ENCODE peak calls at places on chromosome X, in ten cellular contexts. Z is fibroblast of lung, W is ovary, N is HL-60, J is left lung, F is GM06990, B is PC-3, Y is SK-N-SH, M is cardiac muscle cell, P is brain microvascular endothelial cell. Q is an unnamed sample. For H3K27me3, the result is how much of the 10 kb centered on the place peaks cover.

GRCh38 chrX:11704725-11705495 is 39.2 kb upstream of the ARHGAP6 start:
- DNase-seq in Z (peak), W (no peak), N (no peak), J (no peak), F (no peak), B (no peak), Y (no peak), M (no peak), P (peak), Q (no peak)

GRCh38 chrX:141278306-141278705 is 36.0 kb upstream of the SPANXC start:
- DNase-seq in Z (peak), W (no peak), N (peak), J (no peak), F (no peak), B (peak), Y (peak), M (peak), P (no peak), Q (no peak)

GRCh38 chrX:41100819-41101218 is 15.6 kb downstream of the USP9X start:
- DNase-seq in Z (no peak), W (no peak), N (no peak), J (no peak), F (no peak), B (no peak), Y (no peak), M (no peak), P (no peak), Q (no peak)

GRCh38 chrX:91331476-91331875 is 103.2 kb upstream of the PABPC5 start:
- DNase-seq in Z (no peak), W (no peak), N (no peak), J (no peak), F (no peak), B (no peak), Y (no peak), M (no peak), P (no peak), Q (no peak)

GRCh38 chrX:9356846-9357245 is 108.0 kb upstream of the TBL1X start:
- DNase-seq in Z (no peak), W (no peak), N (no peak), J (no peak), F (no peak), B (peak), Y (no peak), M (no peak), P (no peak), Q (no peak)

GRCh38 chrX:20347486-20347885 is 80.8 kb upstream of the RPS6KA3 start:
- DNase-seq in Z (peak), W (no peak), N (no peak), J (no peak), F (no peak), B (no peak), Y (no peak), M (no peak), P (peak), Q (no peak)

GRCh38 chrX:74419861-74420193 is 1.5 kb upstream of the SLC16A2 start:
- DNase-seq in Z (peak), W (peak), N (no peak), J (no peak), F (no peak), B (peak), Y (no peak), M (peak), P (no peak), Q (no peak)

GRCh38 chrX:110748256-110748811 is 47.3 kb downstream of the CHRDL1 start:
- DNase-seq in Z (no peak), W (no peak), N (no peak), J (no peak), F (no peak), B (no peak), Y (no peak), M (no peak), P (no peak), Q (no peak)

GRCh38 chrX:140766024-140766611 is 56.6 kb downstream of the LINC00632 start:
- DNase-seq in Z (peak), W (peak), N (peak), J (no peak), F (no peak), B (peak), Y (peak), M (peak), P (peak), Q (no peak)

GRCh38 chrX:29941292-29941691 is 274.1 kb upstream of the MAGEB2 start:
- DNase-seq in Z (peak), W (no peak), N (no peak), J (no peak), F (no peak), B (no peak), Y (no peak), M (peak), P (peak), Q (no peak)

GRCh38 chrX:1244164-1245076 is 24.2 kb upstream of the CSF2RA start:
- DNase-seq in Z (no peak), W (no peak), N (peak), J (no peak), F (no peak), B (peak), Y (no peak), M (peak), P (no peak), Q (no peak)

GRCh38 chrX:153708415-153708814 is 15.8 kb downstream of the BCAP31 start:
- DNase-seq in Z (peak), W (peak), N (peak), J (peak), F (no peak), B (peak), Y (peak), M (peak), P (peak), Q (no peak)

GRCh38 chrX:143664302-143664701 is 28.4 kb upstream of the SLITRK4 start:
- DNase-seq in Z (peak), W (no peak), N (peak), J (no peak), F (no peak), B (peak), Y (peak), M (peak), P (peak), Q (no peak)

GRCh38 chrX:69564665-69565064 is 51.2 kb upstream of the EDA start:
- DNase-seq in Z (no peak), W (no peak), N (no peak), J (no peak), F (no peak), B (no peak), Y (no peak), M (no peak), P (no peak), Q (no peak)

GRCh38 chrX:15903186-15903681 is 48.6 kb upstream of the AP1S2 start:
- DNase-seq in Z (no peak), W (no peak), N (peak), J (no peak), F (peak), B (no peak), Y (no peak), M (no peak), P (no peak), Q (peak)

GRCh38 chrX:13029831-13030771 is 14.3 kb downstream of the FAM9C start:
- DNase-seq in Z (peak), W (no peak), N (no peak), J (no peak), F (no peak), B (peak), Y (no peak), M (no peak), P (no peak), Q (no peak)

GRCh38 chrX:24658421-24658820 is 11.3 kb upstream of the PCYT1B start:
- DNase-seq in Z (no peak), W (no peak), N (no peak), J (no peak), F (no peak), B (no peak), Y (no peak), M (no peak), P (no peak), Q (no peak)

GRCh38 chrX:15815779-15816452 is 25.6 kb downstream of the ZRSR2 start:
- DNase-seq in Z (no peak), W (no peak), N (peak), J (no peak), F (no peak), B (peak), Y (peak), M (peak), P (no peak), Q (no peak)

GRCh38 chrX:15786930-15787329 is 3.4 kb upstream of the ZRSR2 start:
- DNase-seq in Z (no peak), W (no peak), N (peak), J (no peak), F (no peak), B (no peak), Y (no peak), M (no peak), P (no peak), Q (no peak)

GRCh38 chrX:8773117-8773516 is 28.1 kb downstream of the FAM9A start:
- DNase-seq in Z (no peak), W (no peak), N (no peak), J (no peak), F (no peak), B (no peak), Y (no peak), M (no peak), P (no peak), Q (no peak)

GRCh38 chrX:53317365-53318069 is 36.1 kb upstream of the IQSEC2 start:
- DNase-seq in Z (peak), W (peak), N (peak), J (peak), F (peak), B (peak), Y (peak), M (peak), P (peak), Q (no peak)

GRCh38 chrX:53316860-53317237 is 35.5 kb upstream of the IQSEC2 start:
- DNase-seq in Z (no peak), W (no peak), N (no peak), J (no peak), F (no peak), B (no peak), Y (no peak), M (no peak), P (no peak), Q (no peak)

GRCh38 chrX:53313746-53314105 is 32.3 kb upstream of the IQSEC2 start:
- DNase-seq in Z (no peak), W (no peak), N (no peak), J (no peak), F (no peak), B (no peak), Y (no peak), M (no peak), P (no peak), Q (no peak)

GRCh38 chrX:53318766-53319353 is 37.5 kb upstream of the IQSEC2 start:
- DNase-seq in Z (no peak), W (no peak), N (no peak), J (no peak), F (no peak), B (no peak), Y (no peak), M (no peak), P (no peak), Q (no peak)

DNA sequence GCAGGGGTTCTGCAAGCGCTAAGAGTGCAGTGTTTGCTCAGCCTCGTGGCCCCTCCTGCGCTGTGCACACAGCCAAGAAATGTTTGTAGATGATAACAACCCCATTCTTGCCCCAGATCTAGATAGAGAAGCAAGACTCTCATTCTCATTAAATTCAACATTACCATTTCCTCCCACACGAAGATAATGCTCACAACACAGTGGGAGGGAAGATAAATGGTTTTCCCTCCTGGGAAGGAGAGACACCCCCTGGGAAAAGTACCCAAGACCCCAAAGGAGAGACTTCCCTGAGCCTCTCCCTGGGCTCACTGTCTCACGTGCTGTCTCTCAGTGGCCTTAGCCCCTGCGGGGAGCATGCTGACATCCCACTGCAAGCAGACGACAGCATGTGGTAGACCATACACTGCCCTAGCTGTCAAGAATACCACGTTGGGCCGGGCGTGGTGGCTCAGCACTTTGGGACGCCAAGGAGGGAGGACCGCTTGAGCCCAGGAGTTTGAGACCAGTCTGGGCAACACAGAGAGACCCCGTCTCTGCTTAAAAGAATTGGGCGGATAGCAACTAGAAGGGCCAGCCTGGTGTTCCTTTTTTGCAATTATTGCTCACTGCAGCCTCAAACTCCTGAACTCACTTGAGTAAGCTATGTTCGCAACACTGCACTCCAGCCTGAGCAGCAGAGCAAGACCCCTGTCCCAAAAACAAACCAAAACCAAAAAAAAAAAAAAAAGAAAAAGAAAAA is 34.9 kb upstream of the IQSEC2 start:
- DNase-seq in Z (no peak), W (no peak), N (no peak), J (no peak), F (no peak), B (no peak), Y (no peak), M (no peak), P (no peak), Q (no peak)
- H3K27me3 ChIP-seq in Z (under half), W (under half), N (under half), J (under half), F (under half), B (under half), Y (under half), M (under half), P (under half), Q (under half)

DNA sequence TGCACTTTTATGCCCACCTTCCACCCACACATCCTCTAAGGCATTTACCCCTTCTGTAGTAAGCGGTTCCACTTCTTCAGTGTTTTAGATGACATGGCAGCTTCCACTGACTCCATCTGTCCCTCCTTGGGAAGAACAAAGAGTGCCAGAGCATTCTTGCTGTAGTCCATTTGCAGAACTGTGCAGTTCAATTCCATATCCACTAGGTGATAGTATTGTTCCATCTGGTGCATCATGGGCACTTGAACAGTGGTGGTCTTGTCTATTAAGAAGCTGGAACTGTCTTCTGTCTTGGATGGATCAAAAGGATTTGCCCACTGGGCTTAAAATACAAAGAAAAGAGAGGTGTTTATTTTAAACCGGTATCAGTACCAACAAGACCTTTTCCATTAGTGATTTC is 3.5 kb downstream of the SERPINA7 start:
- DNase-seq in Z (no peak), W (no peak), N (no peak), J (no peak), F (no peak), B (peak), Y (no peak), M (peak), P (no peak), Q (no peak)
- TF ChIP-seq CTCF in Z (no peak), W (no peak), N (no peak), J (no peak), F (peak), B (peak), Y (peak), M (peak), P (peak), Q (no peak)

GRCh38 chrX:123876177-123876576 is 16.3 kb downstream of the XIAP start:
- DNase-seq in Z (no peak), W (no peak), N (no peak), J (no peak), F (no peak), B (no peak), Y (no peak), M (no peak), P (no peak), Q (no peak)
- H3K4me3 ChIP-seq in Z (no peak), W (no peak), N (no peak), J (no peak), F (no peak), B (no peak), Y (no peak), M (no peak), P (no peak), Q (no peak)

GRCh38 chrX:72621163-72621562 is 48.5 kb upstream of the HDAC8 start:
- DNase-seq in Z (no peak), W (no peak), N (no peak), J (no peak), F (no peak), B (peak), Y (no peak), M (no peak), P (no peak), Q (no peak)
- H3K27me3 ChIP-seq in Z (under half), W (under half), N (under half), J (under half), F (under half), B (under half), Y (under half), M (under half), P (under half), Q (under half)